ENCODE peak calls at places on chromosomes 11 and 22, in four cellular contexts. M is lower lobe of right lung, X is tibial nerve, T is HFF-Myc. G is an unnamed sample.

GRCh38 chr11:105960252-105961245 is 61.5 kb downstream of the MSANTD4 start:
- DNase-seq in X (no peak), M (no peak), T (no peak), G (no peak)

GRCh38 chr22:39664485-39665200 is 94.1 kb downstream of the CACNA1I start:
- DNase-seq in X (no peak), T (no peak), M (no peak), G (no peak)

GRCh38 chr22:44753189-44754042 is 1.0 kb downstream of the ARHGAP8 start:
- DNase-seq in T (no peak), X (no peak), M (no peak), G (peak)

GRCh38 chr11:59542142-59542810 is 30.9 kb downstream of the OR4D9 start:
- DNase-seq in X (no peak), T (no peak), M (no peak), G (no peak)

GRCh38 chr11:111347723-111348115 is 31.4 kb downstream of the POU2AF1 start:
- DNase-seq in T (no peak), X (no peak), M (no peak), G (peak)

GRCh38 chr11:124740277-124740882 is 638 bp downstream of the NRGN start:
- DNase-seq in T (no peak), X (no peak), M (peak), G (no peak)

GRCh38 chr11:5929984-5930383 is 12.1 kb upstream of the OR56A3 start:
- DNase-seq in X (no peak), T (no peak), M (no peak), G (no peak)

GRCh38 chr11:77140231-77140959 is 12.3 kb downstream of the MYO7A start:
- DNase-seq in M (peak), X (peak), T (peak), G (peak)

GRCh38 chr11:34846467-34846866 is 69.7 kb downstream of the APIP start:
- DNase-seq in X (no peak), M (no peak), T (no peak), G (no peak)

GRCh38 chr11:699116-699508 is 3.5 kb downstream of the TMEM80 start:
- DNase-seq in M (no peak), T (no peak), X (no peak), G (no peak)

GRCh38 chr11:8262552-8263108 is 1.0 kb downstream of the LMO1 start:
- DNase-seq in M (peak), X (no peak), T (no peak), G (peak)

GRCh38 chr11:127109796-127110195 is 109.2 kb upstream of the KIRREL3 start:
- DNase-seq in X (no peak), T (no peak), M (no peak), G (no peak)

GRCh38 chr11:27296406-27296994 is 66.5 kb downstream of the CCDC34 start:
- DNase-seq in M (no peak), X (no peak), T (no peak), G (peak)

GRCh38 chr11:16468735-16469446 is 112.5 kb upstream of the SOX6 start:
- DNase-seq in M (no peak), X (no peak), T (no peak), G (no peak)

GRCh38 chr11:11313426-11313825 is 39.6 kb downstream of the CSNK2A3 start:
- DNase-seq in X (no peak), T (peak), M (peak), G (peak)

GRCh38 chr11:70727021-70727420 is 328.7 kb downstream of the CTTN start:
- DNase-seq in T (no peak), X (no peak), M (no peak), G (no peak)

GRCh38 chr22:44127353-44127752 is 53.4 kb upstream of the PARVG start:
- DNase-seq in M (peak), T (no peak), X (no peak), G (no peak)

GRCh38 chr11:60842688-60843605 is 1.0 kb downstream of the CCDC86 start:
- DNase-seq in M (no peak), X (no peak), T (no peak), G (peak)

GRCh38 chr11:16584569-16584968 is 153.9 kb upstream of the C11orf58 start:
- DNase-seq in T (no peak), X (no peak), M (no peak), G (no peak)

GRCh38 chr11:68369161-68369560 is 56.8 kb downstream of the LRP5 start:
- DNase-seq in M (no peak), T (no peak), X (no peak), G (no peak)

GRCh38 chr11:19458231-19458630 is 217.5 kb upstream of the E2F8 start:
- DNase-seq in X (no peak), T (no peak), M (no peak), G (no peak)

GRCh38 chr11:108592591-108593213 is 866 bp downstream of the EXPH5 start:
- DNase-seq in M (peak), X (no peak), T (no peak), G (no peak)

GRCh38 chr11:108593910-108594434 is 404 bp upstream of the EXPH5 start:
- DNase-seq in M (no peak), T (no peak), X (no peak), G (no peak)

GRCh38 chr11:108589136-108589535 is 4.4 kb downstream of the EXPH5 start:
- DNase-seq in T (no peak), X (no peak), M (no peak), G (no peak)

GRCh38 chr11:108593214-108593909 is at the start of gene EXPH5:
- DNase-seq in M (peak), T (peak), X (peak), G (peak)

DNA sequence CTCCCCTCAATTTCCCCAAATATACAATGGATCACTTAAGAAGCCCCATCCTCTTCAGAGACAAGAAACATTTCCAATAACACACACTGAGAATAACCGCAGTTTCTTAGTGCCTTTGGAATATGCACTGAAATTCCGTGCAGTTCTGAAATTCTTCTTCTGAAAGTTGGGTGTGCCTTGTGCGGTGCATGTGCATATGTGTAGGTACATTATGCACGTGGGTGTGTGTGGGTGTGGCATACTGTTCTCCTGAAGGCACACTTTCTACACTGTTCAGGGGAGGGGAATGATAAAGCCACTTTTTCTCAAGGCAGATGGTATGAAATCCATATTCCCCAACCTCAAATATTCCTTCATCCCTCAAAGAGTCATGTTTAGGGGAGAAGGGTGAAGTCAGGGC is 1.7 kb downstream of the EXPH5 start:
- DNase-seq in T (no peak), M (no peak), X (no peak), G (no peak)
- H3K4me3 ChIP-seq in T (no peak), M (peak), X (no peak), G (no peak)

DNA sequence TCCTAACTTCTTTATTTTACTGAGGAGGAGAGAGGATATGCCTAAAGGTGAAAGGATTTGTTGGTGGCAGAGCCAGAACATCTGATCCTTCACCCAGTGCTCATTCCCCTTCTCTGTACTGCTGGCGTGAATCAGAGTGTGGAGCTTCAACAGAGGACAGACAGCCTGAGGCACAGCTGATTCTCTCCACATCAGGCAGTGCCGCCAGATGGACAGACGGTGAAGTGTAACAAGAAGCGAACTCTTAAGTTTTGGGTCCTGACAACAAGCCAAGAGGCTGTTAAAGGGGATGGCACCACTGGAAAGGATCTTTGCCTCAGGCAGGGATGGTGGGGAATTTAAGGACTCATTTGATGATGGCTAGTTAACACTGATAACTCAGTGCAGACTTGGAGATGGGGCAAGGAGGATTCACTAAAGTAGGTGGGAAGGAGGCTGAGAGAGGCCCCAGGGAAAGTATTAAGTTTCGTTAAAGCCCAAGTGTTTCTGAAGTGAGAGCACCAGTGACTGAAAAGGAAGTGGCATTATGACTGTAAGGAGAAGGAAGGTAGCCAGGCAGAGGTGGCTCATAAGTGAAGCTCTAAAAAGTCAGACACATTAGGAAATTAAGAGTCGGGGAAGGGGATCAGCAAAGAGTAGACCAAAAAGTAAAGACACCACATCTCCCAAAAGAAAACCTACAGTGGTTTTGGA is 81.3 kb downstream of the CLPB start:
- DNase-seq in T (peak), M (no peak), X (no peak), G (peak)
- TF ChIP-seq CTCF in T (peak), M (no peak), X (no peak), G (peak)

DNA sequence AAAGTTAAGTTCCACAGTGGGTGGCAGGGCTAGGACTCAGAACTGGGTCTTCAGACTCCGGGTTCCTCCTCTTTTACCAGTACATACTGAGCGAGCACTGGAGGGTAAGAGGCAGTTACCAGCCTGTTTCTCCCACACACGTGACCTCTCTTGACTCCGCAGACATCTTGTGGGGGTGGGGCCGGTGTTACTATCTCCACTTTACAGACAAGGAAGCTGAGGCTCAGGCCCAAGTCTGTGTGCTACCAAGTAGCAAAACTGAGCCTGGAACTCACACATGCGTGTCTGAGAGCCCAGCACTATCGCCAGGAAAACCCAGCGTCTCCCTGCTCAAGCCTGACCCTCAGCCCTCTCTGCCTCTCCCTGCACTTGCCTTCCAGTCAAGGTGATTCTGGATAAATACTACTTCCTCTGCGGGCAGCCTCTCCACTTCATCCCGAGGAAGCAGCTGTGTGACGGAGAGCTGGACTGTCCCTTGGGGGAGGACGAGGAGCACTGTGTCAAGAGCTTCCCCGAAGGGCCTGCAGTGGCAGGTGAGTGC is 16.0 kb upstream of the SMIM35 start:
- DNase-seq in X (no peak), M (no peak), T (no peak), G (no peak)
- H3K4me3 ChIP-seq in X (no peak), M (no peak), T (no peak), G (no peak)

GRCh38 chr11:42951266-42951665 is 360.5 kb upstream of the API5 start:
- DNase-seq in X (no peak), T (no peak), M (no peak), G (no peak)

GRCh38 chr11:42947405-42947804 is 364.4 kb upstream of the API5 start:
- DNase-seq in X (no peak), M (no peak), T (no peak), G (no peak)
- TF ChIP-seq CTCF in X (no peak), M (no peak), T (no peak), G (no peak)

DNA sequence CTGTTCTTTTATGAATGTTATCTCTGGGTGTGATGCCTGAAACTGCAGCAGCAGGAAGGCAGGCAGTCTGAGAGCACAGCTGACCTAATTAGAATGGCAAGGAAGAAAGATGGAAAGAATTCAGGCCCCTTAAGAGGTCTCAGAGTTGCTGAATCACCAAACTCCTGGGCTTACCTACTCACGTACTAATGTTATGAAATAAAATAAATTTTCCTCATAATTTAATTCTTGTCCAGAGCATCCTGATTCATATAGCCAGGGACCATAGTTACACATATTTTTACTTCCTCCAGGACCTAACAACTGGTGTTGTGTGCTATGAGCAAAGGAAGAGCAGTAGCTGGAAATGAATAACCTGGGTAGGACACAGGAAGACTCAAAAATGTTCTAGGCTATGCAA is 41.9 kb downstream of the SNX19 start:
- DNase-seq in M (no peak), T (no peak), X (no peak), G (peak)
- H3K4me3 ChIP-seq in M (no peak), T (no peak), X (no peak), G (no peak)

GRCh38 chr11:65382036-65382803 is at the start of gene SLC25A45:
- DNase-seq in M (peak), X (peak), T (peak), G (peak)
- TF ChIP-seq CTCF in M (peak), X (peak), T (peak), G (peak)

DNA sequence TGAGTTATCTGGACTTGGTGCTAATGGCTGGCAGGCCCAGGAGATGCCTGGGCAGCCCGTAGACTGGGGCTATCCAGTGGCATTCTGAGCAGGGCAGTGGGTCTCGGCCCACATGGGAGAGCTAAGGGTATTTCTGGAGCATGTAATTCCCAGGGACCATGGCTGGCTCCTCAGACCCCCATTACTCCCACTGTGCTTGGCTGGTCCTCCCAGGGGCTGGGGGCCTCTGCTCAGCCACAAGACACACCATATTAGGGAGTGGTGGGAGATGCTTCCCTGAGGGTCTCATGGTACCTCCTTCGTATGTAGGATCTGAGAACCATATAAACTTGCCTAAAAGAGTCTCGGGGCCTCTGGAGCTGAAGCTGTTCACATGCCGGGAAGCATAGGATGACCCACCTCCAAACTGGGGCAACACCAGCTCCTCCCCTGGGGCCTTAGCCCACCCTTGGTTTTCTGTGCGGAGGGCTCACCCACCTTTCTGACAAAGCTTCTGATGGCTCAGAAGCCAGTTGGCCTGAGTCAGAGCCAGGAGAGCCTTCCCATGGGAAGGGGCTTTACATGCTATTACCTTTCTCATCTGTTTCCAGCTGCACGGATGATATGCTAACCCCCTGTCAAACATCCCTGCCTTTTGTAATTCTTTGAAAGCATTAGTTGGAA is 9.5 kb upstream of the FTH1 start:
- DNase-seq in T (no peak), X (no peak), M (no peak), G (no peak)
- H3K4me3 ChIP-seq in T (no peak), X (no peak), M (no peak), G (no peak)

GRCh38 chr11:14418801-14419417 is 59.9 kb upstream of the RRAS2 start:
- DNase-seq in M (no peak), T (no peak), X (no peak), G (no peak)
- TF ChIP-seq CTCF in M (peak), T (peak), X (no peak), G (peak)

GRCh38 chr11:18330921-18331320 is 8.6 kb downstream of the GTF2H1 start:
- DNase-seq in X (no peak), T (no peak), M (no peak), G (no peak)
- H3K4me3 ChIP-seq in X (no peak), T (no peak), M (no peak), G (no peak)

DNA sequence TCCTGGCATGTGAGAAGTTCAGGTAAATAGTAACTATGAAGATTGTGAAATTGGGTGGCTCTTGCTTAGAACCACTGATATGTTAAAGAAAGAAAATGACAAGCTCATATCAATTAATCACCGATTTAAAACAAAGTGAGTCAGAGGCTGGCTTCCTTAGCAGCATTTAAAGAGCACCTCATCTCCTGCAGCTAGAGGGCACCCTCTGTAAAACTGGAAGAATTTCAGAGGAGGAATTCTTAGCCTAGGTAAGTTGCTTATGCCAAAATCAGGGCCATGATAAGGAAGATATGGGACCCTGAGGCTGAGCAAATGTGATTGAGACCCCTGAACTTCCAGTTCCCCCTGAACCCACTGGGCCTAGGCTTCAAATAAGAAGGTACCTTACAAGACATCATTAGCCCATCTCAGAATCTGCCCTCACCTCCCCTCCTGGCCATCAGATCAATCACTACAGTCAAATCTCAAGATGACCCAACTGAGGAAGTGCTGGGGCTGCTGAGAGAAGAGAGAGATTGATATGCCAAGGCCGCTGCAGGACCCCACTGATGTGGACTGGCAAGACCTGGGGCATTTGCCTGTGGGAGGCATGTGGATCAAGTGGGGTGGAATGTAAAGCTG is 8.6 kb upstream of the CD3E start:
- DNase-seq in T (no peak), M (no peak), X (no peak), G (peak)
- TF ChIP-seq CTCF in T (peak), M (peak), X (no peak), G (peak)